ENCODE peak calls at places on chromosomes 4 and X, in seven cellular contexts. I is skeletal muscle cell; C is Kasumi-1; V is anterior cingulate cortex; J is activated CD8-positive, alpha-beta memory T cell treated with anti-CD3 and anti-CD28 coated beads, Interleukin-2, amount 50 U/mL, for 4 hours; X is NCI-H345; N is stimulated activated CD8-positive, alpha-beta memory T cell treated with anti-CD3 and anti-CD28 coated beads, Interleukin-15, amount 100 ng/mL, for 4 hours. P is an unnamed sample.

GRCh38 chr4:3316146-3316545 is 23.3 kb downstream of the RGS12 start:
- DNase-seq in X (no peak), C (no peak), J (no peak), V (no peak), N (no peak), I (no peak), P (no peak)

GRCh38 chr4:169741569-169741968 is 16.2 kb downstream of the HPF1 start:
- DNase-seq in V (no peak), X (no peak), J (no peak), N (no peak), C (no peak), I (no peak), P (no peak)

GRCh38 chr4:47532658-47533057 is 47.6 kb downstream of the ATP10D start:
- DNase-seq in I (no peak), V (no peak), J (no peak), N (no peak), X (no peak), C (no peak), P (no peak)

GRCh38 chr4:108270466-108271450 is 102.0 kb upstream of the LEF1 start:
- DNase-seq in N (no peak), C (no peak), V (no peak), X (no peak), J (no peak), I (peak), P (no peak)

GRCh38 chr4:19693949-19694597 is 557.6 kb upstream of the SLIT2 start:
- DNase-seq in J (no peak), N (no peak), I (no peak), C (peak), V (no peak), X (no peak), P (no peak)

GRCh38 chrX:120604359-120604782 is 470 bp downstream of the MCTS1 start:
- DNase-seq in N (no peak), X (no peak), J (peak), I (no peak), V (peak), C (peak), P (no peak)

GRCh38 chrX:73127700-73128241 is 48.5 kb upstream of the PABPC1L2A start:
- DNase-seq in X (no peak), C (no peak), J (no peak), I (no peak), V (peak), N (no peak), P (no peak)

GRCh38 chr4:7861440-7861881 is 78.2 kb downstream of the AFAP1 start:
- DNase-seq in V (no peak), J (no peak), N (no peak), C (no peak), I (peak), X (no peak), P (no peak)

GRCh38 chr4:146095091-146095690 is 80.3 kb upstream of the LSM6 start:
- DNase-seq in J (no peak), I (peak), V (no peak), N (no peak), X (peak), C (peak), P (no peak)

GRCh38 chrX:9848718-9849481 is 62.7 kb downstream of the SHROOM2 start:
- DNase-seq in V (no peak), X (peak), C (no peak), I (no peak), J (no peak), N (no peak), P (no peak)

P was measured in cerebellar nuclear complex.